ENCODE peak calls at places on chromosomes 3 and 15, in eight cellular contexts. B is left ventricle myocardium inferior; U is NCI-H2081; X is activated CD8-positive, alpha-beta memory T cell treated with anti-CD3 and anti-CD28 coated beads, Interleukin-2, amount 50 U/mL, for 4 hours; K is H9; W is NCI-H446; D is MV-4-11; I is progenitor cell of endocrine pancreas. C is an unnamed sample.

GRCh38 chr3:115436767-115437301 is 186.5 kb upstream of the GAP43 start:
- DNase-seq in I (no peak), K (peak), B (no peak), D (peak), U (peak), X (no peak), W (peak), C (peak)

GRCh38 chr3:69422751-69423150 is 36.9 kb upstream of the FRMD4B start:
- DNase-seq in D (no peak), K (no peak), U (no peak), B (no peak), X (no peak), I (no peak), W (no peak), C (peak)

GRCh38 chr3:105513042-105513441 is 146.3 kb downstream of the ALCAM start:
- DNase-seq in K (no peak), U (no peak), I (no peak), D (no peak), X (no peak), B (no peak), W (no peak), C (peak)

GRCh38 chr3:4885322-4885721 is 93.9 kb upstream of the BHLHE40 start:
- DNase-seq in D (no peak), W (no peak), I (no peak), B (no peak), U (no peak), X (no peak), K (no peak), C (no peak)

GRCh38 chr3:165195628-165196576 is at the start of gene SLITRK3:
- DNase-seq in W (no peak), B (no peak), I (no peak), D (no peak), K (peak), U (peak), X (no peak), C (no peak)

GRCh38 chr3:152264378-152264777 is 4.4 kb upstream of the MBNL1 start:
- DNase-seq in W (no peak), I (no peak), K (no peak), B (no peak), U (no peak), D (peak), X (no peak), C (no peak)

GRCh38 chr3:54760226-54760625 is 167.6 kb downstream of the LRTM1 start:
- DNase-seq in X (no peak), K (no peak), B (no peak), U (no peak), D (no peak), I (no peak), W (no peak), C (peak)

GRCh38 chr15:100818927-100819326 is 60.7 kb upstream of the ALDH1A3 start:
- DNase-seq in I (no peak), X (no peak), D (no peak), B (no peak), U (no peak), K (no peak), W (no peak), C (peak)

GRCh38 chr3:188240189-188240981 is 86.4 kb downstream of the LPP start:
- DNase-seq in X (no peak), B (no peak), D (no peak), W (no peak), I (no peak), K (no peak), U (no peak), C (no peak)

GRCh38 chr15:46316024-46316423 is 681.2 kb downstream of the SQOR start:
- DNase-seq in D (no peak), K (no peak), I (no peak), X (no peak), W (no peak), B (no peak), U (no peak), C (no peak)

GRCh38 chr3:104392327-104392726 is 974.4 kb upstream of the ALCAM start:
- DNase-seq in I (no peak), B (no peak), D (no peak), U (no peak), K (no peak), X (no peak), W (no peak), C (no peak)

GRCh38 chr3:151037746-151038145 is 47.7 kb upstream of the MED12L start:
- DNase-seq in W (peak), K (no peak), U (peak), B (peak), X (no peak), D (no peak), I (no peak), C (peak)

GRCh38 chr15:61479601-61480000 is 250.5 kb upstream of the RORA start:
- DNase-seq in I (no peak), D (no peak), X (no peak), U (no peak), K (no peak), B (no peak), W (no peak), C (peak)

GRCh38 chr3:51559266-51559907 is 20.9 kb downstream of the RAD54L2 start:
- DNase-seq in X (no peak), B (no peak), W (peak), K (no peak), I (no peak), U (peak), D (no peak), C (peak)

GRCh38 chr3:52217409-52217805 is 8.0 kb downstream of the TLR9 start:
- DNase-seq in D (no peak), U (no peak), X (no peak), K (peak), I (no peak), W (no peak), B (no peak), C (no peak)

GRCh38 chr3:71579301-71579933 is 4.1 kb downstream of the FOXP1 start:
- DNase-seq in D (no peak), X (no peak), K (no peak), W (no peak), I (no peak), U (no peak), B (no peak), C (peak)

GRCh38 chr3:50405249-50405648 is 45.9 kb upstream of the TMEM115 start:
- DNase-seq in B (no peak), K (peak), U (no peak), D (peak), X (no peak), I (peak), W (no peak), C (peak)

GRCh38 chr15:45212493-45212892 is 24.7 kb upstream of the SHF start:
- DNase-seq in X (no peak), I (no peak), B (no peak), U (no peak), K (no peak), D (no peak), W (no peak), C (no peak)

GRCh38 chr3:46284981-46285683 is 42.9 kb downstream of the CCR3 start:
- DNase-seq in W (no peak), X (no peak), B (peak), K (no peak), U (no peak), D (peak), I (no peak), C (peak)

C was measured in fibroblast of lung.